ENCODE peak calls at places on chromosomes 6 and 20, in nine cellular contexts. L is COR-L47; K is SK-N-MC; Q is stimulated activated CD4-positive, alpha-beta T cell treated with anti-CD3 and anti-CD28 coated beads, Interleukin-15, amount 100 ng/mL, for 1 hour; V is retina; P is activated CD4-positive, CD25-positive, alpha-beta regulatory T cell; I is skeletal muscle cell; F is posterior cingulate gyrus; N is GM12892. D is an unnamed sample.

GRCh38 chr20:59765599-59766177 is 161.3 kb downstream of the PHACTR3 start:
- DNase-seq in L (no peak), Q (no peak), F (no peak), P (no peak), I (no peak), V (no peak), K (no peak), N (no peak), D (no peak)

GRCh38 chr6:169831450-169832246 is 80.2 kb downstream of the ERMARD start:
- DNase-seq in L (peak), I (peak), P (peak), N (peak), V (peak), Q (peak), K (no peak), F (peak), D (peak)

GRCh38 chr20:63206878-63207277 is 9.1 kb downstream of the YTHDF1 start:
- DNase-seq in Q (no peak), F (no peak), I (no peak), V (no peak), N (no peak), K (no peak), L (no peak), P (no peak), D (peak)

GRCh38 chr6:42821846-42822245 is 40.0 kb downstream of the BICRAL start:
- DNase-seq in Q (no peak), V (no peak), P (no peak), L (no peak), K (no peak), F (no peak), N (no peak), I (no peak), D (no peak)

GRCh38 chr6:145332001-145332400 is 403.3 kb downstream of the EPM2A start:
- DNase-seq in L (no peak), I (no peak), V (no peak), P (no peak), K (no peak), F (no peak), N (no peak), Q (no peak), D (no peak)

GRCh38 chr6:160130729-160131484 is 9.3 kb downstream of the SLC22A1 start:
- DNase-seq in K (no peak), I (no peak), F (no peak), P (no peak), V (no peak), Q (no peak), N (no peak), L (no peak), D (no peak)

GRCh38 chr6:134229520-134229919 is 88.4 kb downstream of the SGK1 start:
- DNase-seq in K (no peak), F (no peak), P (no peak), N (no peak), V (no peak), I (no peak), L (no peak), Q (no peak), D (no peak)

GRCh38 chr6:27138837-27139752 is 108.4 kb upstream of the PRSS16 start:
- DNase-seq in L (no peak), P (peak), N (no peak), V (peak), I (no peak), F (no peak), K (no peak), Q (peak), D (no peak)

GRCh38 chr6:31122803-31123706 is 2.8 kb upstream of the CDSN start:
- DNase-seq in V (no peak), P (no peak), N (no peak), K (no peak), L (no peak), F (peak), Q (no peak), I (peak), D (peak)

D was measured in anterior cingulate cortex.